ENCODE peak calls at places on chromosome 22, in six cellular contexts. One of them, this sample, is unnamed.

GRCh38 chr22:23109441-23109978 is 32.3 kb downstream of the RSPH14 start:
- DNase-seq in progenitor cell of endocrine pancreas: no peak
- DNase-seq in activated B cell treated with CpG ODN at 0.5 μM for 24 hours: no peak
- DNase-seq in GM12865: no peak
- DNase-seq in GM13977: no peak
- DNase-seq in adrenal gland: no peak
- DNase-seq in this sample: no peak

GRCh38 chr22:17132112-17132511 is 11.0 kb upstream of the TMEM121B start:
- DNase-seq in activated B cell treated with CpG ODN at 0.5 μM for 24 hours: no peak
- DNase-seq in GM12865: no peak
- DNase-seq in adrenal gland: no peak
- DNase-seq in GM13977: no peak
- DNase-seq in progenitor cell of endocrine pancreas: no peak
- DNase-seq in this sample: no peak

GRCh38 chr22:21623402-21623970 is 6.3 kb downstream of the YDJC start:
- DNase-seq in GM13977: no peak
- DNase-seq in progenitor cell of endocrine pancreas: no peak
- DNase-seq in activated B cell treated with CpG ODN at 0.5 μM for 24 hours: no peak
- DNase-seq in adrenal gland: no peak
- DNase-seq in GM12865: no peak
- DNase-seq in this sample: no peak

GRCh38 chr22:19898831-19899567 is 42.6 kb upstream of the COMT start:
- DNase-seq in progenitor cell of endocrine pancreas: no peak
- DNase-seq in GM13977: no peak
- DNase-seq in GM12865: no peak
- DNase-seq in activated B cell treated with CpG ODN at 0.5 μM for 24 hours: no peak
- DNase-seq in adrenal gland: no peak
- DNase-seq in this sample: no peak

GRCh38 chr22:48592066-48592345 is 1235.7 kb downstream of the BRD1 start:
- DNase-seq in progenitor cell of endocrine pancreas: no peak
- DNase-seq in GM12865: no peak
- DNase-seq in activated B cell treated with CpG ODN at 0.5 μM for 24 hours: no peak
- DNase-seq in adrenal gland: no peak
- DNase-seq in GM13977: no peak
- DNase-seq in this sample: no peak

GRCh38 chr22:24302591-24302990 is 32.0 kb downstream of the SPECC1L start:
- DNase-seq in activated B cell treated with CpG ODN at 0.5 μM for 24 hours: no peak
- DNase-seq in GM13977: no peak
- DNase-seq in adrenal gland: no peak
- DNase-seq in GM12865: no peak
- DNase-seq in progenitor cell of endocrine pancreas: no peak
- DNase-seq in this sample: no peak

GRCh38 chr22:44801476-44801875 is 49.1 kb downstream of the ARHGAP8 start:
- DNase-seq in activated B cell treated with CpG ODN at 0.5 μM for 24 hours: no peak
- DNase-seq in progenitor cell of endocrine pancreas: no peak
- DNase-seq in GM13977: no peak
- DNase-seq in adrenal gland: no peak
- DNase-seq in GM12865: no peak
- DNase-seq in this sample: no peak

GRCh38 chr22:49156662-49157285 is 670.9 kb downstream of the BRD1 start:
- DNase-seq in progenitor cell of endocrine pancreas: no peak
- DNase-seq in adrenal gland: no peak
- DNase-seq in GM12865: no peak
- DNase-seq in activated B cell treated with CpG ODN at 0.5 μM for 24 hours: no peak
- DNase-seq in GM13977: no peak
- DNase-seq in this sample: no peak

GRCh38 chr22:50301581-50301991 is 5.9 kb downstream of the PLXNB2 start:
- DNase-seq in activated B cell treated with CpG ODN at 0.5 μM for 24 hours: no peak
- DNase-seq in progenitor cell of endocrine pancreas: no peak
- DNase-seq in GM13977: no peak
- DNase-seq in GM12865: peak
- DNase-seq in adrenal gland: no peak
- DNase-seq in this sample: no peak

GRCh38 chr22:48754611-48755331 is 1072.9 kb downstream of the BRD1 start:
- DNase-seq in GM12865: no peak
- DNase-seq in GM13977: no peak
- DNase-seq in progenitor cell of endocrine pancreas: no peak
- DNase-seq in adrenal gland: no peak
- DNase-seq in activated B cell treated with CpG ODN at 0.5 μM for 24 hours: no peak
- DNase-seq in this sample: peak

GRCh38 chr22:45083659-45084305 is 74.0 kb upstream of the PHF21B start:
- DNase-seq in progenitor cell of endocrine pancreas: no peak
- DNase-seq in adrenal gland: peak
- DNase-seq in GM12865: no peak
- DNase-seq in activated B cell treated with CpG ODN at 0.5 μM for 24 hours: no peak
- DNase-seq in GM13977: no peak
- DNase-seq in this sample: no peak

GRCh38 chr22:25067851-25068421 is 115.4 kb downstream of the KIAA1671 start:
- DNase-seq in GM13977: no peak
- DNase-seq in progenitor cell of endocrine pancreas: no peak
- DNase-seq in adrenal gland: peak
- DNase-seq in activated B cell treated with CpG ODN at 0.5 μM for 24 hours: no peak
- DNase-seq in GM12865: no peak
- DNase-seq in this sample: no peak

GRCh38 chr22:24482998-24483397 is 12.1 kb upstream of the UPB1 start:
- DNase-seq in adrenal gland: no peak
- DNase-seq in GM13977: no peak
- DNase-seq in activated B cell treated with CpG ODN at 0.5 μM for 24 hours: no peak
- DNase-seq in progenitor cell of endocrine pancreas: no peak
- DNase-seq in GM12865: no peak
- DNase-seq in this sample: no peak

GRCh38 chr22:50730941-50731661 is 6.9 kb upstream of the ACR start:
- DNase-seq in adrenal gland: peak
- DNase-seq in progenitor cell of endocrine pancreas: no peak
- DNase-seq in GM12865: no peak
- DNase-seq in activated B cell treated with CpG ODN at 0.5 μM for 24 hours: no peak
- DNase-seq in GM13977: no peak
- DNase-seq in this sample: no peak

GRCh38 chr22:41862160-41862529 is 29.2 kb downstream of the SREBF2 start:
- DNase-seq in GM13977: peak
- DNase-seq in GM12865: peak
- DNase-seq in activated B cell treated with CpG ODN at 0.5 μM for 24 hours: no peak
- DNase-seq in adrenal gland: no peak
- DNase-seq in progenitor cell of endocrine pancreas: no peak
- DNase-seq in this sample: no peak

GRCh38 chr22:19844423-19845368 is 10.0 kb downstream of the GNB1L start:
- DNase-seq in GM13977: peak
- DNase-seq in adrenal gland: peak
- DNase-seq in activated B cell treated with CpG ODN at 0.5 μM for 24 hours: no peak
- DNase-seq in progenitor cell of endocrine pancreas: no peak
- DNase-seq in GM12865: no peak
- DNase-seq in this sample: no peak

GRCh38 chr22:19586922-19587684 is 62.9 kb upstream of the CLDN5 start:
- DNase-seq in progenitor cell of endocrine pancreas: no peak
- DNase-seq in activated B cell treated with CpG ODN at 0.5 μM for 24 hours: no peak
- DNase-seq in adrenal gland: no peak
- DNase-seq in GM13977: no peak
- DNase-seq in GM12865: no peak
- DNase-seq in this sample: no peak

GRCh38 chr22:20021196-20022181 is 579 bp downstream of the TANGO2 start:
- DNase-seq in progenitor cell of endocrine pancreas: no peak
- DNase-seq in GM13977: no peak
- DNase-seq in GM12865: no peak
- DNase-seq in adrenal gland: peak
- DNase-seq in activated B cell treated with CpG ODN at 0.5 μM for 24 hours: no peak
- DNase-seq in this sample: no peak

GRCh38 chr22:20549232-20549841 is 41.9 kb downstream of the MED15 start:
- DNase-seq in GM12865: no peak
- DNase-seq in GM13977: no peak
- DNase-seq in activated B cell treated with CpG ODN at 0.5 μM for 24 hours: no peak
- DNase-seq in progenitor cell of endocrine pancreas: no peak
- DNase-seq in adrenal gland: no peak
- DNase-seq in this sample: no peak

GRCh38 chr22:26555478-26555877 is 34.5 kb downstream of the TPST2 start:
- DNase-seq in activated B cell treated with CpG ODN at 0.5 μM for 24 hours: no peak
- DNase-seq in GM12865: no peak
- DNase-seq in adrenal gland: peak
- DNase-seq in progenitor cell of endocrine pancreas: no peak
- DNase-seq in GM13977: no peak
- DNase-seq in this sample: no peak

GRCh38 chr22:44032126-44032730 is 8.1 kb downstream of the PARVB start:
- DNase-seq in activated B cell treated with CpG ODN at 0.5 μM for 24 hours: no peak
- DNase-seq in GM13977: no peak
- DNase-seq in progenitor cell of endocrine pancreas: no peak
- DNase-seq in GM12865: no peak
- DNase-seq in adrenal gland: no peak
- DNase-seq in this sample: no peak

GRCh38 chr22:24107668-24108067 is 73.6 kb upstream of the SUSD2 start:
- DNase-seq in GM12865: no peak
- DNase-seq in GM13977: no peak
- DNase-seq in activated B cell treated with CpG ODN at 0.5 μM for 24 hours: no peak
- DNase-seq in adrenal gland: peak
- DNase-seq in progenitor cell of endocrine pancreas: no peak
- DNase-seq in this sample: no peak

GRCh38 chr22:31148953-31149627 is 8.8 kb upstream of the PLA2G3 start:
- DNase-seq in progenitor cell of endocrine pancreas: peak
- DNase-seq in GM12865: peak
- DNase-seq in activated B cell treated with CpG ODN at 0.5 μM for 24 hours: no peak
- DNase-seq in GM13977: peak
- DNase-seq in adrenal gland: peak
- DNase-seq in this sample: peak

GRCh38 chr22:31148516-31148915 is 8.2 kb upstream of the PLA2G3 start:
- DNase-seq in adrenal gland: no peak
- DNase-seq in GM12865: no peak
- DNase-seq in activated B cell treated with CpG ODN at 0.5 μM for 24 hours: no peak
- DNase-seq in progenitor cell of endocrine pancreas: no peak
- DNase-seq in GM13977: no peak
- DNase-seq in this sample: no peak

GRCh38 chr22:31151872-31152271 is 8.1 kb upstream of the RNF185 start:
- DNase-seq in activated B cell treated with CpG ODN at 0.5 μM for 24 hours: no peak
- DNase-seq in GM12865: no peak
- DNase-seq in adrenal gland: no peak
- DNase-seq in progenitor cell of endocrine pancreas: no peak
- DNase-seq in GM13977: no peak
- DNase-seq in this sample: no peak

GRCh38 chr22:31153357-31153756 is 6.6 kb upstream of the RNF185 start:
- DNase-seq in adrenal gland: no peak
- DNase-seq in progenitor cell of endocrine pancreas: no peak
- DNase-seq in GM12865: no peak
- DNase-seq in activated B cell treated with CpG ODN at 0.5 μM for 24 hours: no peak
- DNase-seq in GM13977: no peak
- DNase-seq in this sample: no peak

DNA sequence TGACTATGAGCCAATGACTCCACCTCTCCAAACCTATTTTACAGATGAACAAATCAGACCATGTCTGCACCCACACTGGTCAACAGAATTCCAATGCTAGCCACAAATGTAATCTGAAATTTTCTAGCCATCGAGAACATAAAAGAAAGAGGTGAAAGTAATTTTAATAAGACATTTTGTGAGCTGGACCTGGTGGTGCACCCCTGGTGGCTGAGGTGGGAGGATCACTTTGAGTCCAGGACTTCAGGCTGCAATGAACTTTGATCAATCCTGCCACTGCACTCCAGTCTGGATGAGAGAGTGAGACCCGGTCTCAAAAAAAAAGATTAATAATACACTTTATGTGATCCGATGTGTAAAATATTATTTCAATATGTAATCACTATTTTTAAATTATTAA is 9.4 kb upstream of the RNF185 start:
- DNase-seq in progenitor cell of endocrine pancreas: no peak
- DNase-seq in GM13977: no peak
- DNase-seq in GM12865: peak
- DNase-seq in activated B cell treated with CpG ODN at 0.5 μM for 24 hours: no peak
- DNase-seq in adrenal gland: no peak
- DNase-seq in this sample: no peak
- TF ChIP-seq CTCF in progenitor cell of endocrine pancreas: peak
- TF ChIP-seq CTCF in GM13977: no peak
- TF ChIP-seq CTCF in GM12865: peak
- TF ChIP-seq CTCF in activated B cell treated with CpG ODN at 0.5 μM for 24 hours: no peak
- TF ChIP-seq CTCF in adrenal gland: peak
- TF ChIP-seq CTCF in this sample: peak

GRCh38 chr22:39620924-39621690 is 50.6 kb downstream of the CACNA1I start:
- DNase-seq in GM13977: no peak
- DNase-seq in progenitor cell of endocrine pancreas: no peak
- DNase-seq in GM12865: no peak
- DNase-seq in activated B cell treated with CpG ODN at 0.5 μM for 24 hours: no peak
- DNase-seq in adrenal gland: no peak
- DNase-seq in this sample: no peak

GRCh38 chr22:39624501-39624821 is 53.9 kb downstream of the CACNA1I start:
- DNase-seq in GM12865: no peak
- DNase-seq in adrenal gland: no peak
- DNase-seq in activated B cell treated with CpG ODN at 0.5 μM for 24 hours: no peak
- DNase-seq in GM13977: no peak
- DNase-seq in progenitor cell of endocrine pancreas: no peak
- DNase-seq in this sample: no peak

GRCh38 chr22:39621826-39622225 is 51.3 kb downstream of the CACNA1I start:
- DNase-seq in GM13977: no peak
- DNase-seq in activated B cell treated with CpG ODN at 0.5 μM for 24 hours: no peak
- DNase-seq in GM12865: no peak
- DNase-seq in adrenal gland: no peak
- DNase-seq in progenitor cell of endocrine pancreas: no peak
- DNase-seq in this sample: no peak

GRCh38 chr22:39623603-39624500 is 53.3 kb downstream of the CACNA1I start:
- DNase-seq in GM12865: no peak
- DNase-seq in adrenal gland: no peak
- DNase-seq in GM13977: no peak
- DNase-seq in activated B cell treated with CpG ODN at 0.5 μM for 24 hours: no peak
- DNase-seq in progenitor cell of endocrine pancreas: no peak
- DNase-seq in this sample: no peak

GRCh38 chr22:39622881-39623367 is 52.4 kb downstream of the CACNA1I start:
- DNase-seq in GM13977: peak
- DNase-seq in GM12865: peak
- DNase-seq in adrenal gland: peak
- DNase-seq in progenitor cell of endocrine pancreas: peak
- DNase-seq in activated B cell treated with CpG ODN at 0.5 μM for 24 hours: peak
- DNase-seq in this sample: peak
- TF ChIP-seq CTCF in GM13977: peak
- TF ChIP-seq CTCF in GM12865: peak
- TF ChIP-seq CTCF in adrenal gland: peak
- TF ChIP-seq CTCF in progenitor cell of endocrine pancreas: peak
- TF ChIP-seq CTCF in activated B cell treated with CpG ODN at 0.5 μM for 24 hours: no peak
- TF ChIP-seq CTCF in this sample: peak

DNA sequence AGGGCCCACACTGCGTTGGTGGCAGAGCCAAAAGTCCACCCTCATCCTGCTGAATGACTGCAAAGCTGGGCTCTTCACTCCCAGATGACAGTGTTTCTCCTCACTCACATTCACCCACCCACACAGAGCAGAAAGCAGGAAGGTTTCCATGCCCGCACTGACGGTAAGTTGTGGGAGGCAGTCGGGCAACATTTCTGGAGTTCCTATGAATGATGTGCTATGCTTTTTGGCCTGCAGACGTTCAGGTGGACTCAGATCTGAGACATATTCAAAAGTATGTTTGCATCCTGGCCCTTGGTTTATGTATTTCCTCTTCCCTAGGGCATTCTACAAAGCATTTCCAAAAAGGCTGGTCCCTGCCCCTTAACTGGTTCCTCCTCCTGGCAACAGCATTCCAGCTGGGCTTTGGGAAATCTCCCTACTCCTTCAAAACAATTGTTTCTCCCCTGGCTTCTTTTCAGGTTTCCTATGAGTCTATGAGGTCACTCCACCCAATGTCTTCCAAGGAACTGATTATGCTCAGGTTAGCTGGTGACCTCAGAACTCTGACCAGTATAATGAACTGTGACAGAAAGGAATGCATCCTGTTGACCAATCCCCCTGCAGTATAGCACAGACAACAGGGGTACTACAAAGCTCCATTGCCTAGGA is 36.4 kb downstream of the PACSIN2 start:
- DNase-seq in activated B cell treated with CpG ODN at 0.5 μM for 24 hours: no peak
- DNase-seq in GM13977: no peak
- DNase-seq in adrenal gland: no peak
- DNase-seq in progenitor cell of endocrine pancreas: no peak
- DNase-seq in GM12865: no peak
- DNase-seq in this sample: no peak
- TF ChIP-seq CTCF in activated B cell treated with CpG ODN at 0.5 μM for 24 hours: no peak
- TF ChIP-seq CTCF in GM13977: no peak
- TF ChIP-seq CTCF in adrenal gland: no peak
- TF ChIP-seq CTCF in progenitor cell of endocrine pancreas: no peak
- TF ChIP-seq CTCF in GM12865: no peak
- TF ChIP-seq CTCF in this sample: no peak

GRCh38 chr22:32674925-32675825 is 126.3 kb upstream of the TIMP3 start:
- DNase-seq in GM13977: no peak
- DNase-seq in adrenal gland: no peak
- DNase-seq in activated B cell treated with CpG ODN at 0.5 μM for 24 hours: no peak
- DNase-seq in progenitor cell of endocrine pancreas: no peak
- DNase-seq in GM12865: no peak
- DNase-seq in this sample: no peak
- TF ChIP-seq CTCF in GM13977: no peak
- TF ChIP-seq CTCF in adrenal gland: peak
- TF ChIP-seq CTCF in activated B cell treated with CpG ODN at 0.5 μM for 24 hours: no peak
- TF ChIP-seq CTCF in progenitor cell of endocrine pancreas: no peak
- TF ChIP-seq CTCF in GM12865: no peak
- TF ChIP-seq CTCF in this sample: no peak

This sample was measured in neural crest cell.